ENCODE peak calls at places on chromosomes 2 and 18, in seven cellular contexts. K is A673, L is ovary, V is gastrocnemius medialis, J is Peyer's patch, O is cardiac muscle cell, C is GM20000. P is an unnamed sample.
A peak's percentile ranks its signal among the peaks of the same experiment; 100 is the strongest.

GRCh38 chr2:172510582-172510981 is 45.3 kb upstream of the PDK1 start:
- DNase-seq in K (no peak), C (no peak), V (no peak), O (no peak), J (no peak), L (no peak), P (no peak)

GRCh38 chr18:13613591-13614317 is 112.6 kb downstream of the FAM210A start:
- DNase-seq in V (no peak), O (no peak), C (no peak), K (no peak), J (peak; percentile 48), L (no peak), P (no peak)

GRCh38 chr2:37350034-37350433 is 5.6 kb downstream of the QPCT start:
- DNase-seq in O (no peak), J (no peak), V (no peak), K (no peak), C (no peak), L (peak; percentile 20), P (peak; percentile 21)

GRCh38 chr18:3380384-3380961 is 69.5 kb upstream of the TGIF1 start:
- DNase-seq in V (no peak), L (no peak), K (peak; percentile 79), J (no peak), O (no peak), C (no peak), P (peak; percentile 74)

GRCh38 chr2:225867071-225867470 is 467.6 kb downstream of the NYAP2 start:
- DNase-seq in O (no peak), J (no peak), K (no peak), V (no peak), L (no peak), C (no peak), P (no peak)

GRCh38 chr18:4004176-4004829 is 450.8 kb downstream of the DLGAP1 start:
- DNase-seq in C (no peak), L (no peak), O (no peak), J (no peak), K (peak; percentile 59), V (no peak), P (peak; percentile 13)

GRCh38 chr2:231413456-231413855 is 17.9 kb downstream of the B3GNT7 start:
- DNase-seq in K (no peak), C (no peak), L (no peak), J (no peak), O (no peak), V (no peak), P (no peak)

GRCh38 chr18:39453882-39454281 is 1888.3 kb upstream of the CELF4 start:
- DNase-seq in V (no peak), K (peak; percentile 4), L (no peak), C (no peak), O (no peak), J (no peak), P (peak; percentile 83)

GRCh38 chr2:74746480-74746879 is 87.4 kb upstream of the HK2 start:
- DNase-seq in C (no peak), K (no peak), O (no peak), L (no peak), V (no peak), J (no peak), P (peak; percentile 39)

GRCh38 chr2:158664987-158665386 is 130.1 kb upstream of the DAPL1 start:
- DNase-seq in V (no peak), C (no peak), L (no peak), J (no peak), O (no peak), K (no peak), P (no peak)

GRCh38 chr2:192155521-192156118 is 39.1 kb downstream of the TMEFF2 start:
- DNase-seq in J (no peak), O (no peak), L (no peak), V (no peak), K (no peak), C (no peak), P (no peak)

GRCh38 chr2:8607591-8607990 is 74.3 kb upstream of the ID2 start:
- DNase-seq in C (no peak), O (no peak), K (no peak), J (no peak), L (no peak), V (no peak), P (no peak)

GRCh38 chr2:162022290-162022945 is 51.6 kb downstream of the DPP4 start:
- DNase-seq in J (no peak), V (no peak), O (no peak), K (no peak), L (no peak), C (no peak), P (peak; percentile 16)

GRCh38 chr2:232319117-232320037 is 59.2 kb upstream of the ALPP start:
- DNase-seq in C (no peak), O (no peak), K (no peak), L (no peak), V (no peak), J (peak; percentile 43), P (no peak)

GRCh38 chr2:74908763-74909444 is 49.5 kb upstream of the POLE4 start:
- DNase-seq in V (no peak), K (no peak), O (no peak), J (peak; percentile 55), C (no peak), L (no peak), P (no peak)

GRCh38 chr2:141492816-141493215 is 638.0 kb downstream of the LRP1B start:
- DNase-seq in V (no peak), K (peak; percentile 70), O (no peak), C (no peak), L (no peak), J (no peak), P (no peak)

GRCh38 chr2:239531456-239532304 is 130.9 kb upstream of the HDAC4 start:
- DNase-seq in O (no peak), C (no peak), J (no peak), V (no peak), L (no peak), K (no peak), P (no peak)

GRCh38 chr2:8234757-8235374 is 447.0 kb upstream of the ID2 start:
- DNase-seq in K (peak; percentile 49), O (no peak), V (peak; percentile 43), J (no peak), C (peak; percentile 77), L (no peak), P (no peak)

GRCh38 chr2:169464508-169465386 is 14.5 kb upstream of the BBS5 start:
- DNase-seq in L (no peak), J (no peak), K (peak; percentile 29), C (no peak), V (no peak), O (no peak), P (no peak)

GRCh38 chr18:814300-815084 is 2.5 kb upstream of the YES1 start:
- DNase-seq in O (no peak), L (no peak), J (no peak), K (no peak), V (no peak), C (no peak), P (no peak)
- TF ChIP-seq CTCF in O (no peak), L (no peak), J (no peak), K (peak; percentile 11), V (no peak), C (no peak), P (no peak)

GRCh38 chr2:217166241-217166640 is 306.4 kb upstream of the TNP1 start:
- DNase-seq in O (peak; percentile 80), C (peak; percentile 15), V (no peak), L (no peak), K (peak; percentile 53), J (no peak), P (peak; percentile 54)
- TF ChIP-seq CTCF in O (peak; percentile 64), C (peak; percentile 32), V (peak; percentile 71), L (no peak), K (peak; percentile 61), J (peak; percentile 17), P (peak; percentile 65)

GRCh38 chr2:20191714-20192569 is 33.0 kb downstream of the SDC1 start:
- DNase-seq in L (no peak), O (no peak), K (no peak), V (no peak), J (no peak), C (no peak), P (no peak)

GRCh38 chr2:20189299-20189931 is 35.5 kb downstream of the SDC1 start:
- DNase-seq in L (no peak), V (no peak), C (no peak), K (no peak), J (no peak), O (no peak), P (no peak)

GRCh38 chr2:20190170-20190569 is 34.8 kb downstream of the SDC1 start:
- DNase-seq in K (no peak), V (no peak), O (no peak), L (no peak), C (no peak), J (no peak), P (no peak)

GRCh38 chr2:20192781-20193180 is 32.1 kb downstream of the SDC1 start:
- DNase-seq in V (no peak), L (no peak), J (no peak), O (no peak), K (no peak), C (no peak), P (no peak)

DNA sequence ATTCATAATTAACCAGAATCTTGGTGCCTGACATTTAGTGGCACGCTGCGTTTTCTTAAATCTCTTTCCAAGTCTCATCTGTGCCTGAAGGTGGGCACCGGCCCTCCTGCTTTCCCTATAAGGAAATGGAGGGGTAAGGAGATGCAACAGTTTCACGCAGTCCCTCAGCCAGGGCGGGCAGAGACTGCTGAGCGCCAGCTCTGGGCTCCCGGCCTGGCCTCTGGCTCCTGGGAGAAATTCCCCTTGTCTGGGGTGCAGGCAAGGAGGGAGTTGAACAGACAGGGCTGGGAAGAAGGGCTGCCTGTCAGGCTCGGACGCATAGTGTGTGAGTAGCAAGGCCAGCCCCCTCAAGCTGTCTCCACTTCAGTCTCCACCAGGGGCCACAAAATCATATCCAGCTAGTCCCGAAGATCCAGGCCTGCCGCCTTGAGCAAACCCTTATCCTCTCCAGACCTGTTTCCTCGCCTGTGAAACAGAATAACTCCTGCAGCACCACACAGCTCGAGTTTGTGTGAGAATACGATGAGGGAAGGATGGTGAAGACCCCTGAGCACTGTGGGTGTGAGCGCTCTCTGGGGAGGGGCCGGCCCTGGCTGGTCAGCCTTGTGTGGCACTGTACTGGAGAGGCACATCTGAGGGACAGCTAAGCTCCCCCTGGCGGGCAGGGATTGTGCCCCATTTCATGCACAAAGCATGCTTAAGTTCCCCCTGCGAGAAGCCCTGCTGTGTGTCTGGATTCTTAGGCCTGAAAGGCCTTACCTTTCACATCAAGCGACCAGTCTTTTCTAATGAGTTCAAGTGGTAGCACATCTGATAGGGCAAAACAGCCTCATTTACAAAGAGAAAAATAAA is 33.8 kb downstream of the SDC1 start:
- DNase-seq in V (no peak), K (no peak), C (no peak), O (peak; percentile 70), J (no peak), L (no peak), P (peak; percentile 61)
- TF ChIP-seq CTCF in V (no peak), K (peak; percentile 20), C (peak; percentile 22), O (peak; percentile 35), J (peak; percentile 28), L (no peak), P (peak; percentile 39)

DNA sequence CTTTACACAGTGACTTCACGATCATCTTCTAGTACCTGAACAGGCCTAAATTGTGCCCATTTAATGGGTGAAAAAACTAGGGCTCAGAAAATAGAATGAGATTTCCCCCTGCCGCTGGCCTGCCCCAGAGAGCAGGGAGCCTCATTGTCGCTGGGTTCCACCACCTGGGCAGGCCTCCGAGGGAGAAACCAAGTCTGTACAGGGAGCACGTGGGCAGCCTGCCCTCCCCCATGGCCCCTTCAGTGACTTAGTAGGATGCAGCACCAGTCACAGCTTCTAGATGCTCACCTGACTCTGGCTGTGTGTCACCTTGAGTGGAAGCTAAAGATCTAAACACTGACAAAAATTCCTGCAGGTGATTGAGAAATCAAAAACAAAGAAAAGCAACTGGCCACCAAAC is 18.5 kb upstream of the ASPRV1 start:
- DNase-seq in O (no peak), K (no peak), V (no peak), J (peak; percentile 24), L (no peak), C (no peak), P (no peak)
- TF ChIP-seq CTCF in O (no peak), K (no peak), V (no peak), J (no peak), L (no peak), C (no peak), P (no peak)

P was measured in MCF 10A.